ENCODE peak calls at places on chromosomes 1 and 21, in eight cellular contexts. U is kidney, A is transverse colon, W is GM23338, Y is Peyer's patch, X is aorta, G is Panc1, P is lung. L is an unnamed sample.

GRCh38 chr1:150281221-150281757 is 1.1 kb upstream of the CIART start:
- DNase-seq in Y (peak), X (peak), A (peak), P (peak), G (peak), U (no peak), W (peak), L (peak)

GRCh38 chr1:224493269-224493668 is 58.7 kb upstream of the WDR26 start:
- DNase-seq in U (no peak), P (no peak), A (no peak), G (no peak), X (no peak), W (no peak), Y (no peak), L (no peak)

GRCh38 chr21:29306920-29307319 is 8.2 kb downstream of the BACH1 start:
- DNase-seq in W (no peak), Y (no peak), G (no peak), P (no peak), A (no peak), X (no peak), U (no peak), L (no peak)

GRCh38 chr1:89271616-89272015 is 1.0 kb downstream of the GBP5 start:
- DNase-seq in G (no peak), W (no peak), A (no peak), X (no peak), U (no peak), P (no peak), Y (no peak), L (no peak)

GRCh38 chr1:201281573-201281972 is 1.7 kb upstream of the PKP1 start:
- DNase-seq in U (no peak), Y (no peak), P (no peak), W (no peak), A (no peak), G (no peak), X (no peak), L (no peak)

GRCh38 chr1:21526441-21526840 is 17.2 kb downstream of the ALPL start:
- DNase-seq in U (no peak), A (no peak), G (no peak), Y (no peak), P (no peak), X (no peak), W (no peak), L (no peak)

GRCh38 chr1:153968000-153968363 is 280 bp downstream of the CREB3L4 start:
- DNase-seq in G (no peak), X (no peak), P (peak), U (no peak), W (peak), Y (peak), A (peak), L (peak)

GRCh38 chr1:233281711-233282581 is 13.6 kb downstream of the PCNX2 start:
- DNase-seq in U (no peak), G (no peak), W (no peak), P (no peak), A (no peak), X (no peak), Y (peak), L (no peak)

GRCh38 chr1:207962716-207963428 is 51.9 kb upstream of the CD34 start:
- DNase-seq in G (no peak), U (peak), Y (peak), A (peak), W (peak), X (peak), P (peak), L (peak)

DNA sequence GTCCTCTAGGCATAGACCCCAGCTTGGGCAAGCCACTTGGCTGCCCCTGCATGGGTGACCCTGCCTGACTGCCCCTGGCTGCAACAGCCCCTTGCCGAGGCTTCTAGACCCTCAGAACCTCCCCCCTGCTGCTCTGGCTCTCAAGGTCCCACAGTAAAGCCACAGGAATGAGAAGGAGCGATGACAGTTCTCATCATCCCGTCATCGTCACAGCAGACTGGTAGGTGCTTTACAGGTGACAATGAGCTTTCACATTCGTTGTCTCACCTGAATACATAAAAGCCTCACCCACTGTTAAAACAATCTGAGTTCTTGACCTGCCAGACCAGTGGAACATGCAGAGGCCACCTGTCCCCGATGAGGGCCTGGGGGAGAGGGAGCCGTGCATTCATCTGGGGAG is 36.0 kb upstream of the GPR157 start:
- DNase-seq in P (no peak), Y (no peak), A (no peak), W (no peak), U (no peak), X (no peak), G (no peak), L (no peak)
- H3K27ac ChIP-seq in P (peak), Y (no peak), A (peak), W (peak), U (no peak), X (no peak), G (peak), L (peak)

DNA sequence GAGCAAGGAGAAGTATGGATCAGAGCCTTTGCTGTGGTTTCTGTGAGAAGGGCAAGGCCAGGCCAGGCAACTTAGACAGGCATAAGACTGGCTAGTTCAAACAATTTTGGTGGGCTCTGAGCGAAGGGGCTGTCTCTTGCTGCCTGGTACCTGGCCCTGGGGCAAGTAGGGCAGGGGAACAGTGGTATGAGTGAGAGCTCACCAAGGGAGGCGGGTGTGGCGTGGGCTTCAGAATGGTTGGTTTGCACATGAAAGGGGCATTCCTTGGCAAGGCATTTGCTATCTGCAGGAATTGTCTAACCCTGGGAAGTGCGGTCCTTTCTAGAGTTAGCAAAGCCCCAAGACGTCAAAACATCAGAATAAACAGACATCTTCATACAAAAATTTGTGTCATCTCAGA is 210.5 kb downstream of the CAMTA1 start:
- DNase-seq in W (no peak), P (no peak), A (no peak), Y (no peak), X (no peak), G (no peak), U (no peak), L (no peak)
- H3K27ac ChIP-seq in W (no peak), P (no peak), A (no peak), Y (no peak), X (no peak), G (no peak), U (no peak), L (no peak)

GRCh38 chr1:44689447-44689765 is 14.9 kb downstream of the ARMH1 start:
- DNase-seq in Y (no peak), X (no peak), W (no peak), G (no peak), U (no peak), A (no peak), P (no peak), L (no peak)

GRCh38 chr1:44681905-44682900 is 7.7 kb downstream of the ARMH1 start:
- DNase-seq in Y (no peak), P (no peak), G (no peak), A (no peak), U (peak), W (peak), X (no peak), L (no peak)

GRCh38 chr1:44685218-44685617 is 10.7 kb downstream of the ARMH1 start:
- DNase-seq in Y (no peak), X (no peak), U (peak), W (no peak), G (no peak), P (no peak), A (no peak), L (no peak)

GRCh38 chr1:44688760-44689446 is 14.4 kb downstream of the ARMH1 start:
- DNase-seq in Y (no peak), A (peak), P (no peak), G (no peak), W (no peak), U (no peak), X (no peak), L (peak)

GRCh38 chr1:44684525-44684924 is 10.0 kb downstream of the ARMH1 start:
- DNase-seq in W (no peak), P (no peak), X (no peak), A (no peak), G (no peak), U (peak), Y (no peak), L (no peak)
- H3K27ac ChIP-seq in W (no peak), P (no peak), X (no peak), A (no peak), G (no peak), U (peak), Y (no peak), L (no peak)

GRCh38 chr1:109903371-109903930 is 7.2 kb upstream of the CSF1 start:
- DNase-seq in X (no peak), P (no peak), G (no peak), U (no peak), W (no peak), Y (no peak), A (no peak), L (no peak)

GRCh38 chr1:109901106-109901505 is 9.5 kb upstream of the CSF1 start:
- DNase-seq in G (no peak), W (no peak), P (no peak), Y (no peak), A (no peak), U (no peak), X (no peak), L (no peak)

GRCh38 chr1:109900489-109900888 is 10.2 kb upstream of the CSF1 start:
- DNase-seq in W (no peak), A (no peak), Y (no peak), P (no peak), U (no peak), X (no peak), G (no peak), L (no peak)

GRCh38 chr1:109902204-109902985 is 8.3 kb upstream of the CSF1 start:
- DNase-seq in P (no peak), A (no peak), X (no peak), U (no peak), G (no peak), W (no peak), Y (no peak), L (no peak)

DNA sequence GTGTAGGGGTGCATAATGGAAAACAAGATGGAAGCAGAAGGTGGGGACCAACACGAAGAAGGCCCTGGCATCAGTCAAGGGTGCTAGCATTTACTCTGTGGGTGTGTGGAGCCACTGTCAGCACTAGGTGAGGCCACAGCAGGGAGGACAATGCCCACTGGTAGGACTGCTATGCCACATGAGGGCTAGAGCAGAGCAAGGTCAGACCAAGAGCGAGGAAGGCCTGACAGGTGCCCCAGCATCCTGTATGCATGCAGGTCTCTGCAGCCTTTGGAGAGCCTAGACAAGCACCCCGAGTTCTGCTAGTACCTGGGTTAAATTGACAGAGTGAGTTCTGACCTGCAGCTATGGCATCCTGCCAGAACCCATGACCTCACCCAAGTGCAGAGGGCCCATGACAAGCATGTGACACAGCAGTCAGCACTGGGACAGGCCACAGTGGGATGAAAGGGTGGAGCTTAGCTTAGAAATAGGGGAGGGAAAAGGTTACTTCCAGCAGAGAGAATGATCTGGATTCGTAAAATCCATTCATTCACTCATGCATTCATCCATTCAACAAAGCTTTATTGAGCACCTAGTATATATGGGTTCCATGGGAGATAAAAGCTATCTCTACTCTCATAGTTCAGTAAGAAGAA is 9.0 kb upstream of the CSF1 start:
- DNase-seq in X (peak), U (no peak), A (peak), G (no peak), Y (no peak), W (no peak), P (peak), L (no peak)
- H3K27ac ChIP-seq in X (no peak), U (no peak), A (no peak), G (no peak), Y (peak), W (no peak), P (no peak), L (no peak)

DNA sequence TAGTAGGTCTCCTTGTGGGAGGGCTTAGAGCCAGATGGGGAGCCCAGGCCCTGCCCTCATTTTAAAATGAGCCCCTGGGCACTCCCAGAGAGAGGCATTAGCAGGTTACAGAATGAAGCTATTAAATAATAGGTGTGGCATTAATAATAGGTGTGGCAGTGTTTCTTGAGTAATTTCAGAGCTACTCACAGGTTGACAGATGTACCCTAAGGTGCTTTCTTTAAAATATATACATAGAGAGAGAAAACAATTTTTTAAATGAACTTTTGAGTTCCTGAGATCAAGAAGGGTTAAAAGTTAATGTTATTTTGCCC is 1.2 kb downstream of the EEIG2 start:
- DNase-seq in P (no peak), Y (no peak), X (no peak), W (no peak), A (no peak), G (no peak), U (no peak), L (no peak)
- H3K27ac ChIP-seq in P (peak), Y (peak), X (no peak), W (no peak), A (peak), G (peak), U (no peak), L (no peak)

DNA sequence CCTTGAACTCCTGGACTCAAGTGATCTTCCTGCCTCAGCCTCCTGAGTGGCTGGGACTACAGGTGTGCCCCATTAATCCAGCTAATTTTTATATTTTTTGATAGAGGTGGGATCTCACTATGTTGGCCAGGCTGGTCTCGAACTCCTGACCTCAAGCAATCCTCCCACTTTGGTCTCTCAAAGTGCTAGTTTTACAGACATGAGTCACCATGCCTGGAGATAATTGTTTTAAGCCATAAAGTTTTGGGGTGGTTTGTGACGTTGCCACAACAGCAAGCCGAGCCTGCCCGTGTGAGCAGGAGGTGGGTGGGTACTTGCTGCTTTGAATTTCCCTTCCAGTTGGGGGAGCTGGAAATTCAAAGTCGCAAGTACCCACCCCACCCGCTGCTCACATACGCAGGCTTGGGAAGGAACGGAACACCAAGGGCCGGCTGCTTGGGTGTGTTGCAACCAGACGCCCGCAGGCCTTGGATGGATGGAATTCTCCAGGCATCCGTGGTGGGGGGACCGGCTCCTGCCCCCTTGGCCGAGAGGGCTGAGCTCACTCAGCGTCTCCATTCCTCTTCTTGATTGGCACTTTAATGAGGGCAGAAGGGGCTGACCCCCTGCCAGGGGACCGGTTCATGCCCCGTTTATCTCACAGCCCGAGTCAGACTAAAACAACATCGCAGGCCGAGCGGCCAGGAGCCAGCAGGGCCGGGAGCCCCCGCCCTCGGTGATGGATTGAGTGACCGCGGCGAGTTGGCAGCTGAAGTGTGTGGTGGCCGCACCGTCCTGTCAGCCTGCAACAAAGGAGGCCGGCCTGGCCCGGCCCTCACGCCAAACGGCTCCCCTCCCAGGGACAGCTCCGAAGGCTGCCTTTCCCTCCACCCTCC is 78.1 kb downstream of the DHRS3 start:
- DNase-seq in X (peak), G (no peak), Y (peak), P (peak), W (peak), A (peak), U (peak), L (peak)
- H3K27ac ChIP-seq in X (no peak), G (peak), Y (peak), P (peak), W (no peak), A (peak), U (peak), L (peak)

GRCh38 chr1:32498751-32499150 is 33.9 kb downstream of the ZBTB8B start:
- DNase-seq in X (no peak), Y (no peak), U (no peak), A (no peak), G (no peak), P (no peak), W (no peak), L (no peak)
- H3K27ac ChIP-seq in X (no peak), Y (no peak), U (no peak), A (no peak), G (no peak), P (no peak), W (no peak), L (no peak)

L was measured in ovary.